ENCODE peak calls at places on chromosomes 7 and 10, in four cellular contexts. H, Z, B and M are unnamed samples.
A peak's percentile ranks its signal among the peaks of the same experiment; 100 is the strongest.

GRCh38 chr7:121138262-121138933 is 149.9 kb downstream of the CPED1 start:
- DNase-seq in Z (no peak), B (no peak), H (peak; percentile 54), M (no peak)

GRCh38 chr10:49700997-49701396 is 21.5 kb downstream of the C10orf53 start:
- DNase-seq in B (no peak), Z (no peak), H (peak; percentile 71), M (no peak)

GRCh38 chr10:14748471-14748870 is 26.2 kb downstream of the FAM107B start:
- DNase-seq in H (no peak), Z (no peak), B (no peak), M (no peak)

GRCh38 chr7:29102554-29103151 is 43.7 kb downstream of the CPVL start:
- DNase-seq in Z (peak; percentile 61), B (no peak), H (peak; percentile 43), M (no peak)

GRCh38 chr10:12214093-12214492 is 18.1 kb downstream of the CDC123 start:
- DNase-seq in B (no peak), H (no peak), Z (no peak), M (no peak)

GRCh38 chr7:77409739-77410545 is 6.2 kb downstream of the GSAP start:
- DNase-seq in B (no peak), H (no peak), Z (no peak), M (no peak)

GRCh38 chr7:143900230-143900766 is 1.7 kb downstream of the TCAF1 start:
- DNase-seq in B (no peak), Z (no peak), H (no peak), M (peak; percentile 45)

GRCh38 chr10:8543361-8544056 is 489.0 kb downstream of the GATA3 start:
- DNase-seq in Z (no peak), B (no peak), H (no peak), M (no peak)

GRCh38 chr10:6311700-6312330 is 109.1 kb downstream of the PFKFB3 start:
- DNase-seq in Z (no peak), H (no peak), B (no peak), M (no peak)

GRCh38 chr7:121429803-121430202 is 33.7 kb upstream of the FAM3C start:
- DNase-seq in Z (no peak), B (no peak), H (no peak), M (no peak)

GRCh38 chr10:84423729-84424128 is 95.3 kb downstream of the CCSER2 start:
- DNase-seq in B (no peak), Z (no peak), H (no peak), M (no peak)